ENCODE peak calls at places on chromosomes 12 and 14, in five cellular contexts. K is esophagus squamous epithelium, Q is right atrium auricular region, B is PC-3, R is upper lobe of right lung. U is an unnamed sample.

GRCh38 chr14:90398315-90398811 is 1.5 kb downstream of the CALM1 start:
- DNase-seq in K (no peak), Q (no peak), B (peak; percentile 35), R (peak; percentile 79), U (peak; percentile 89)

GRCh38 chr14:44847910-44848309 is 113.8 kb downstream of the KLHL28 start:
- DNase-seq in K (no peak), Q (no peak), B (peak; percentile 44), R (no peak), U (no peak)

GRCh38 chr14:81219821-81220487 is 805 bp downstream of the GTF2A1 start:
- DNase-seq in K (no peak), Q (no peak), B (peak; percentile 24), R (peak; percentile 81), U (peak; percentile 40)

GRCh38 chr14:34710006-34710405 is 4.4 kb downstream of the CFL2 start:
- DNase-seq in K (no peak), Q (no peak), B (no peak), R (no peak), U (no peak)

GRCh38 chr12:16449459-16449858 is 102.0 kb downstream of the MGST1 start:
- DNase-seq in K (no peak), Q (no peak), B (no peak), R (no peak), U (no peak)

GRCh38 chr12:5437657-5438056 is 5.7 kb downstream of the NTF3 start:
- DNase-seq in K (no peak), Q (no peak), B (no peak), R (no peak), U (no peak)

GRCh38 chr12:131552167-131552863 is 158.6 kb upstream of the SFSWAP start:
- DNase-seq in K (no peak), Q (no peak), B (no peak), R (no peak), U (no peak)

GRCh38 chr12:40054554-40055226 is 51.2 kb downstream of the SLC2A13 start:
- DNase-seq in K (no peak), Q (peak; percentile 75), B (peak; percentile 61), R (no peak), U (peak; percentile 32)

GRCh38 chr12:109761631-109761950 is 48.0 kb downstream of the FAM222A start:
- DNase-seq in K (no peak), Q (no peak), B (no peak), R (peak; percentile 35), U (no peak)

GRCh38 chr12:132329036-132329738 is at the start of gene GALNT9:
- DNase-seq in K (no peak), Q (no peak), B (no peak), R (no peak), U (peak; percentile 77)

GRCh38 chr14:104545151-104545931 is 34.2 kb upstream of the C14orf180 start:
- DNase-seq in K (no peak), Q (no peak), B (no peak), R (peak; percentile 55), U (no peak)

GRCh38 chr12:10362325-10362724 is 27.5 kb downstream of the KLRK1 start:
- DNase-seq in K (no peak), Q (no peak), B (no peak), R (no peak), U (no peak)

GRCh38 chr14:39467889-39468524 is 35.8 kb upstream of the FBXO33 start:
- DNase-seq in K (no peak), Q (no peak), B (peak; percentile 59), R (no peak), U (no peak)

GRCh38 chr12:64806173-64806572 is 18.3 kb upstream of the TBC1D30 start:
- DNase-seq in K (no peak), Q (no peak), B (no peak), R (no peak), U (no peak)

GRCh38 chr12:80325167-80325959 is 118.7 kb upstream of the PTPRQ start:
- DNase-seq in K (no peak), Q (no peak), B (no peak), R (no peak), U (no peak)

GRCh38 chr12:52423661-52424503 is 10.3 kb downstream of the KRT75 start:
- DNase-seq in K (no peak), Q (no peak), B (peak; percentile 52), R (no peak), U (no peak)

GRCh38 chr12:6944381-6945186 is 762 bp downstream of the C12orf57 start:
- DNase-seq in K (peak; percentile 59), Q (peak; percentile 97), B (peak; percentile 89), R (peak; percentile 96), U (peak; percentile 97)

GRCh38 chr12:65826513-65827171 is 2.4 kb downstream of the HMGA2 start:
- DNase-seq in K (no peak), Q (no peak), B (peak; percentile 77), R (no peak), U (no peak)

GRCh38 chr12:65822732-65823480 is 1.4 kb upstream of the HMGA2 start:
- DNase-seq in K (no peak), Q (no peak), B (peak; percentile 82), R (no peak), U (no peak)

GRCh38 chr14:68757618-68758081 is 35.2 kb downstream of the ZFP36L1 start:
- DNase-seq in K (no peak), Q (no peak), B (no peak), R (no peak), U (peak; percentile 85)

GRCh38 chr14:101705733-101706508 is 55.6 kb upstream of the PPP2R5C start:
- DNase-seq in K (no peak), Q (no peak), B (peak; percentile 21), R (peak; percentile 88), U (peak; percentile 80)

GRCh38 chr12:66881401-66881800 is 202.5 kb upstream of the GRIP1 start:
- DNase-seq in K (no peak), Q (no peak), B (no peak), R (no peak), U (no peak)

GRCh38 chr12:58645946-58646345 is 274.4 kb downstream of the LRIG3 start:
- DNase-seq in K (no peak), Q (no peak), B (no peak), R (no peak), U (no peak)

GRCh38 chr12:56299308-56299852 is 750 bp downstream of the CS start:
- DNase-seq in K (no peak), Q (peak; percentile 59), B (peak; percentile 30), R (no peak), U (no peak)

GRCh38 chr12:56299853-56300643 is at the start of gene CS:
- DNase-seq in K (peak; percentile 97), Q (peak; percentile 99), B (peak; percentile 99), R (peak; percentile 99), U (peak; percentile 99)

GRCh38 chr12:56298828-56299227 is 1.3 kb downstream of the CS start:
- DNase-seq in K (no peak), Q (no peak), B (no peak), R (peak; percentile 35), U (no peak)

GRCh38 chr12:56304276-56304675 is 4.1 kb upstream of the CS start:
- DNase-seq in K (no peak), Q (no peak), B (no peak), R (no peak), U (no peak)

DNA sequence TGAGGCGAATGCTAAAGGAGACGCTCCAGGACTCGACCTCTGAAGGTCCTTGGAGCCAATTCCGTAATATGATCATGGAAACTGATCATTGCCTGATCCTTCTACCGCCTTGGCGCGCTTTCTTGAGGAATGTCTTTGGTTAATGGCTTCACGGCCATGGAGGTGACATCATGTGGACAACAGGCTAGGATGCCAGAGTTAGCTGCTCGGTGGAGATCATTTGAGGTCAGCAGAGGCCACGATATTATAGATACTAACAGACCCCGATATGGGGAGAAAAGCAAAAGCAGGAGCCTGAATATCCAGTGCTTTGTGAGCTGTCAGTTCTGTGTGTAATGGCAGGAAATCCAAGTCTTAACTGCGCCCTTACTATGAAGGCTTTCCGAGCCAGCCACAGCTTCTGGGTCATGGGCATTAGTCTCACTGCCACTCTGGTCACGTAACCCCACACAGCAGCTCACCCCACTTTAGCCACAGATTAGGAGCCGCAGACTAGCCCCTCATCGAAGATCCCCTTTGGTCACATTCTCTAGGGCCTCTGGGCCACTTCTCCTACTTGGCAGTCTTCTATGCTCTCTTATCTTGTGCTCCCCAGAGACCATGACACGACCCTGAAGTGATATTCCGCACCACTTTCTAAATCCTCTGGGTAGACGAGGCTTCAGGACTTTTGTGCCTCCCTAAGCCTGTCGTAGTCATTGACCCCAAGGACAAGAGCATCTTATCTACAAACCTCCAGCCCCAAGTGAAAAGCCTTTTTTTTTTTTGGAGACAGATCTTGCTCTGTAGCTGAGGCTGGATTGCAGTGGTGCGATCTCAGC is 724 bp upstream of the CS start:
- DNase-seq in K (no peak), Q (no peak), B (no peak), R (no peak), U (no peak)
- H3K4me1 ChIP-seq in K (peaks cover 25% of the 10 kb centered on the region), Q (peaks cover 54% of the 10 kb centered on the region), B (peaks cover 39% of the 10 kb centered on the region), R (peaks cover 38% of the 10 kb centered on the region), U (peaks cover 56% of the 10 kb centered on the region)

DNA sequence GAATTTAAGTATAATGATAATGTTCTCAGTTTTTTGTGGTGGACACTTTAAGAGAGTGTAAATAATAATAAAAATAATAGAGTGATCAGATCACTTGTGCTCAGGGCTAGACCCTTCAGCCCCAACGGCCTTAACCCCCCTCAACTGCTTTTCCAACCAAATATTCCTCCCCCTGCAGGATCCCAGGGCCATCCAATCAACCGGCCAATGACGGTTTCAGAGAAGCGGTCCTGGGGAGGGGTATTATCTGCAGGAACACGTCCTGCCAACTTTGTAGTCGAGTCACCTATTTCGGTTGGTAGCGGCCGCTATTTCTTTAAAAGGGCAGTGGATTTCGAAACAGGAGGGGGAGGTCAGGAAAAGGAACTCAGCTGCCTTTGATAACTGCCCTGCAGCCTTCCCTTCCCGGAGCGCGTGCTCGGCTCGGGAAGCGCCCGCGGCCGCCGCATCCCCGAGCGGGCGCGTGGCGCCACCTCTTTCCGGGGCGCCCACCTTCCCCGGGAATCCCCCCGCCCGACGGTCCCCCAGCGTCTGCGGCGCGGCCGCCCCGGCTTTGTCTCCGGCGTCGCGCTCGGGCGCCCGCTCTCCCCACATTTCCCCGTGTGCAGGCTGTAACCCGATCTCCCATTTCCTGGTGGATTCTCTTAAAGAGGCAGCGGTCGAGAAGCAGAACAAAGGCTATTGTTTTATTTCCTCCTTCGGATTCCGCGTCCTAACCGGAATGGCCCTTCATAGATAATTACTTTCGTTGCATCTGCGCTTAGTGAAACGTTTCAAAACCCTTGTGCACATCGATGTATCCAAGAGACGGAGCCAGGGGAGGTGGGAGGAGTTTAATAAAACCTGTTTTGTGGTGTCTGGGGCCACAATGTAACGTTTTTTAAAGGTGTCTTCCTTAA is 711 bp upstream of the ETV6 start:
- DNase-seq in K (no peak), Q (peak; percentile 78), B (peak; percentile 77), R (peak; percentile 87), U (peak; percentile 74)
- H3K27me3 ChIP-seq in K (no peaks in the 10 kb centered on the region), Q (no peaks in the 10 kb centered on the region), B (no peaks in the 10 kb centered on the region), R (no peaks in the 10 kb centered on the region), U (no peaks in the 10 kb centered on the region)

DNA sequence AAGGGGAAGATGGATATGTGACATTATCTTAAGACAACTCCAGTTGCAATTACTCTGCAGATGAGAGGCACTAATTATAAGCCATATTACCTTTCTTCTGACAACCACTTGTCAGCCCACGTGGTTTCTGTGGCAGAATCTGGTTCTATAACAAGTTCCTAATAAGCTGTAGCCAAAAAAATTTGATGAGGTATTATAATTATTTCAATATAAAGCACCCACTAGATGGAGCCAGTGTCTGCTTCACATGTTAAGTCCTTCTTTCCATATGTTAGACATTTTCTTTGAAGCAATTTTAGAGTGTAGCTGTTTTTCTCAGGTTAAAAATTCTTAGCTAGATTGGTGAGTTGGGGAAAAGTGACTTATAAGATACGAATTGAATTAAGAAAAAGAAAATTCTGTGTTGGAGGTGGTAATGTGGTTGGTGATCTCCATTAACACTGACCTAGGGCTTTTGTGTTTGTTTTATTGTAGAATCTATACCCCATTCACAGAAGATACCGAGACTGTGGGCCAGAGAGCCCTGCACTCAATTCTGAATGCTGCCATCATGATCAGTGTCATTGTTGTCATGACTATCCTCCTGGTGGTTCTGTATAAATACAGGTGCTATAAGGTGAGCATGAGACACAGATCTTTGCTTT is 36.9 kb downstream of the PSEN1 start:
- DNase-seq in K (no peak), Q (no peak), B (peak; percentile 82), R (no peak), U (no peak)
- TF ChIP-seq CTCF in K (peak; percentile 27), Q (peak; percentile 65), B (peak; percentile 91), R (peak; percentile 48), U (no peak)

GRCh38 chr12:111427417-111428074 is 21.8 kb downstream of the SH2B3 start:
- DNase-seq in K (no peak), Q (no peak), B (no peak), R (no peak), U (no peak)
- H3K4me1 ChIP-seq in K (peaks cover 49% of the 10 kb centered on the region), Q (peaks cover 93% of the 10 kb centered on the region), B (peaks cover 32% of the 10 kb centered on the region), R (peaks cover 64% of the 10 kb centered on the region), U (peaks cover 95% of the 10 kb centered on the region)